ENCODE peak calls at places on chromosomes 4 and X, in six cellular contexts. D is GM12891; G is stimulated activated naive CD4-positive, alpha-beta T cell; P is stimulated activated CD4-positive, alpha-beta T cell treated with anti-CD3 and anti-CD28 coated beads, Interleukin-15, amount 100 ng/mL, for 1 hour; N is activated CD4-positive, alpha-beta T cell treated with anti-CD3 and anti-CD28 coated beads for 48 hours; L is NCI-H460. B is an unnamed sample.

GRCh38 chrX:150364347-150365050 is 1.4 kb downstream of the MAMLD1 start:
- DNase-seq in P (no peak), D (no peak), N (peak), L (no peak), G (no peak), B (peak)

GRCh38 chr4:81405900-81406401 is 65.8 kb downstream of the RASGEF1B start:
- DNase-seq in L (peak), N (peak), P (no peak), D (peak), G (peak), B (peak)

GRCh38 chr4:40843696-40844095 is 93.9 kb downstream of the NSUN7 start:
- DNase-seq in G (no peak), D (no peak), L (peak), P (no peak), N (peak), B (no peak)

GRCh38 chr4:153472122-153473037 is 6.2 kb downstream of the TMEM131L start:
- DNase-seq in G (no peak), P (no peak), N (no peak), D (no peak), L (no peak), B (no peak)

GRCh38 chr4:88219099-88219498 is 60.7 kb upstream of the ABCG2 start:
- DNase-seq in G (no peak), L (peak), N (no peak), P (no peak), D (no peak), B (peak)

GRCh38 chrX:30538271-30538670 is 39.3 kb downstream of the TASL start:
- DNase-seq in N (no peak), L (no peak), D (no peak), P (no peak), G (no peak), B (no peak)

GRCh38 chr4:153963216-153963615 is 174.3 kb upstream of the SFRP2 start:
- DNase-seq in L (no peak), N (no peak), G (no peak), P (no peak), D (no peak), B (no peak)

GRCh38 chrX:115958687-115959359 is 211.7 kb upstream of the AGTR2 start:
- DNase-seq in P (no peak), L (no peak), D (no peak), G (no peak), N (no peak), B (no peak)

B was measured in LoVo.